ENCODE peak calls at places on chromosomes 2 and 18, in seven cellular contexts. O, Z, N, L, U, M and K are unnamed samples.

GRCh38 chr2:85755122-85756027 is 1.6 kb downstream of the ATOH8 start:
- DNase-seq in L (no peak), Z (peak; percentile 39), U (no peak), N (no peak), M (no peak), O (no peak), K (no peak)

GRCh38 chr2:157307021-157307420 is 18.6 kb downstream of the ERMN start:
- DNase-seq in N (no peak), L (no peak), Z (peak; percentile 9), M (no peak), O (no peak), U (no peak), K (no peak)

GRCh38 chr2:239355139-239355538 is 45.7 kb downstream of the HDAC4 start:
- DNase-seq in O (no peak), Z (peak; percentile 80), M (no peak), N (no peak), L (no peak), U (no peak), K (no peak)

GRCh38 chr2:207231106-207231860 is 65.5 kb upstream of the KLF7 start:
- DNase-seq in Z (no peak), O (no peak), L (no peak), M (no peak), N (no peak), U (no peak), K (no peak)

GRCh38 chr2:185787530-185788145 is 49.0 kb downstream of the FSIP2 start:
- DNase-seq in M (no peak), U (no peak), O (no peak), L (no peak), N (no peak), Z (no peak), K (no peak)

GRCh38 chr18:50917021-50917420 is 38.1 kb downstream of the ME2 start:
- DNase-seq in L (no peak), Z (peak; percentile 15), M (no peak), U (no peak), O (no peak), N (no peak), K (no peak)

GRCh38 chr18:332721-333513 is 65.1 kb upstream of the THOC1 start:
- DNase-seq in Z (no peak), M (peak; percentile 45), O (no peak), N (no peak), U (peak; percentile 55), L (no peak), K (no peak)

GRCh38 chr2:196113061-196113974 is 44.7 kb upstream of the DNAH7 start:
- DNase-seq in L (no peak), Z (peak; percentile 84), O (no peak), U (no peak), N (no peak), M (peak; percentile 13), K (no peak)

GRCh38 chr2:20168048-20168726 is 56.7 kb downstream of the SDC1 start:
- DNase-seq in O (no peak), N (no peak), L (no peak), Z (no peak), M (no peak), U (no peak), K (no peak)

GRCh38 chr2:218193716-218194115 is 23.3 kb upstream of the ARPC2 start:
- DNase-seq in U (no peak), N (no peak), Z (no peak), O (no peak), M (no peak), L (no peak), K (no peak)

GRCh38 chr2:205748660-205749059 is 66.4 kb downstream of the NRP2 start:
- DNase-seq in U (no peak), L (no peak), Z (peak; percentile 41), N (no peak), M (no peak), O (no peak), K (peak; percentile 50)

GRCh38 chr2:194004590-194005206 is 1652.3 kb upstream of the SLC39A10 start:
- DNase-seq in N (no peak), M (no peak), Z (no peak), O (no peak), L (no peak), U (no peak), K (no peak)

GRCh38 chr2:158138255-158138654 is 36.6 kb downstream of the UPP2 start:
- DNase-seq in L (no peak), N (no peak), U (no peak), Z (no peak), O (no peak), M (no peak), K (no peak)

GRCh38 chr18:23229472-23229871 is 94.2 kb downstream of the CABLES1 start:
- DNase-seq in Z (peak; percentile 50), M (no peak), L (no peak), U (no peak), N (no peak), O (no peak), K (no peak)

GRCh38 chr2:220143336-220143735 is 515.9 kb downstream of the SLC4A3 start:
- DNase-seq in Z (peak; percentile 86), M (no peak), O (no peak), N (peak; percentile 3), L (no peak), U (no peak), K (peak; percentile 26)

GRCh38 chr2:38301340-38301968 is 75.6 kb downstream of the ATL2 start:
- DNase-seq in Z (no peak), O (no peak), L (no peak), M (no peak), U (no peak), N (no peak), K (no peak)

GRCh38 chr2:230798769-230799399 is 65.9 kb upstream of the ITM2C start:
- DNase-seq in U (no peak), L (no peak), O (no peak), Z (peak; percentile 62), N (no peak), M (peak; percentile 27), K (no peak)

GRCh38 chr2:197248623-197249022 is 62.0 kb downstream of the ANKRD44 start:
- DNase-seq in O (peak; percentile 53), N (no peak), M (peak; percentile 33), Z (peak; percentile 20), U (no peak), L (no peak), K (no peak)

GRCh38 chr2:144682248-144682647 is 162.3 kb upstream of the ZEB2 start:
- DNase-seq in U (no peak), O (no peak), L (no peak), M (no peak), Z (no peak), N (no peak), K (no peak)

GRCh38 chr2:170324640-170325046 is 146.7 kb downstream of the MYO3B start:
- DNase-seq in N (peak; percentile 42), U (no peak), M (peak; percentile 29), L (no peak), Z (peak; percentile 37), O (no peak), K (peak; percentile 10)

GRCh38 chr2:216474925-216475670 is 23.5 kb upstream of the RPL37A start:
- DNase-seq in M (no peak), Z (no peak), U (peak; percentile 34), N (no peak), L (no peak), O (no peak), K (no peak)

GRCh38 chr18:76346490-76347130 is 148.4 kb downstream of the ZNF516 start:
- DNase-seq in M (no peak), N (no peak), L (no peak), O (no peak), U (peak; percentile 80), Z (no peak), K (no peak)

DNA sequence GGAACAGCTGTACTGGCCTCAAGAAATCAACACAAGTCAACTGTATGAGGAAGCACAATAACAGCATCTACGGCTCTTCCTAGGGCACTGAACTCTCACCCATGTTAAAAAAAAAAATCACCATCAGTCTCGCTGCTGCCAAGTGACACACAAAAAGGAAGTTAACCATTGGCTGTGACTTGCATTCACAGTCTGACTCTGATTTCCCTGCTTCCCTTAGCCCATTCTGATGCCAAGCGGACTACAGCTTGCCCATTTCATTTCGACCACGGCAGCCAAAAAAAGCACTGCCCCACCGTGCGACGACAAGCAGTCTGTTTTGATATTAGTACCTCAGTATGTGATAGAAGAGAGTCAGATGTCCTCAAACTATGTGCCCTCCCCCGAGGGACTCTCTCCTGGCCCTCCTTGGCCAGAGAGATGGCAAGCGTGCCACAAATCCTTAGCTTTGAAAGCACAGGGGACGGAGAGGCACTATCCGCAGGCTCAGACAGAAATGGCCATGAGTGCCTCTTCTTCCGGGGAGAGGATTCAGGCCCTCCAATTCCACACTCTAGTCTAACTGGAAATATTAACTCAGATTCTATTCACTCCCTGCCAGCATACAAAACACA is 250.0 kb downstream of the TCF4 start:
- DNase-seq in Z (no peak), N (no peak), M (peak; percentile 10), U (no peak), O (no peak), L (no peak), K (no peak)
- TF ChIP-seq POLR2A in Z (no peak), N (no peak), M (no peak), U (no peak), O (no peak), L (no peak), K (no peak)

GRCh38 chr18:63422087-63422861 is at the start of gene VPS4B:
- DNase-seq in L (peak; percentile 100), N (peak; percentile 98), M (peak; percentile 99), O (peak; percentile 98), Z (peak; percentile 99), U (peak; percentile 100), K (peak; percentile 76)
- TF ChIP-seq POLR2A in L (peak; percentile 58), N (peak; percentile 82), M (peak; percentile 93), O (peak; percentile 88), Z (peak; percentile 93), U (peak; percentile 76), K (peak; percentile 33)

DNA sequence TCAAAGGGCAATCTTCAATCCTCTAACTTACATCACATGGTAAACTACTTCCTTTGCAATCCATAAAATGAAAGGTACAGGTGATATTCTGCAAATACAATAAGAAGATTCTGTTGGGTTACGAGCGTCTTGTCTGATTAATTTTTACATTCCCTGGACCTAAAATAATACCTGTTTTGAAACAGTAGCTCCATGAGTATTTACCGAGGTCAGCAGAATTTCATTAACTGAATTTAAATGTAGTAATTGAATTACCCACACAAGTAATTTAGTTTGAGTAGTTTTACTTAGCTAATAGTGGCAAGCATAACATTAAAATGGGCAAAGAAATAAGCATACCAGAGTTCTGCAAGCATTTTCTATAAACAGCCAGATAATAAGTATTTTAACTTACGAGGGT is 652.0 kb downstream of the DPP10 start:
- DNase-seq in M (no peak), O (no peak), U (no peak), Z (no peak), N (no peak), L (no peak), K (no peak)
- TF ChIP-seq POLR2A in M (no peak), O (no peak), U (no peak), Z (no peak), N (no peak), L (no peak), K (no peak)

GRCh38 chr2:233389601-233390125 is 35.4 kb downstream of the DGKD start:
- DNase-seq in Z (no peak), U (no peak), N (no peak), M (no peak), L (no peak), O (no peak), K (no peak)

GRCh38 chr2:233386382-233387041 is 32.2 kb downstream of the DGKD start:
- DNase-seq in N (no peak), U (no peak), M (no peak), O (no peak), Z (peak; percentile 51), L (no peak), K (no peak)

GRCh38 chr2:233387225-233387624 is 32.9 kb downstream of the DGKD start:
- DNase-seq in O (no peak), L (no peak), Z (no peak), U (no peak), M (no peak), N (no peak), K (no peak)

GRCh38 chr2:233385489-233386044 is 31.3 kb downstream of the DGKD start:
- DNase-seq in M (no peak), O (no peak), L (peak; percentile 86), U (peak; percentile 39), N (no peak), Z (no peak), K (no peak)

GRCh38 chr2:233387667-233388528 is 33.6 kb downstream of the DGKD start:
- DNase-seq in O (no peak), N (no peak), U (peak; percentile 79), L (no peak), Z (peak; percentile 96), M (peak; percentile 89), K (no peak)
- TF ChIP-seq POLR2A in O (no peak), N (no peak), U (no peak), L (no peak), Z (peak; percentile 37), M (no peak), K (no peak)